ENCODE peak calls at places on chromosome 5, in seven cellular contexts. A is breast epithelium, R is tibial nerve, H is IMR-90, V is sigmoid colon, E is stomach, M is transverse colon. Q is an unnamed sample.

GRCh38 chr5:135578685-135579341 is at the start of gene CXCL14:
- DNase-seq in A (no peak), R (no peak), H (peak), V (no peak), E (no peak), M (peak), Q (no peak)

GRCh38 chr5:33549982-33550567 is 109.3 kb downstream of the TARS1 start:
- DNase-seq in A (no peak), R (no peak), H (no peak), V (no peak), E (no peak), M (no peak), Q (no peak)

GRCh38 chr5:34587355-34588241 is 68.5 kb upstream of the RAI14 start:
- DNase-seq in A (no peak), R (no peak), H (peak), V (no peak), E (no peak), M (no peak), Q (no peak)

GRCh38 chr5:108061941-108062340 is 320.0 kb downstream of the FBXL17 start:
- DNase-seq in A (no peak), R (no peak), H (peak), V (no peak), E (no peak), M (no peak), Q (no peak)

GRCh38 chr5:27328480-27328879 is 290.1 kb upstream of the CDH9 start:
- DNase-seq in A (no peak), R (no peak), H (peak), V (no peak), E (no peak), M (no peak), Q (peak)

GRCh38 chr5:123545506-123545905 is 33.5 kb downstream of the CSNK1G3 start:
- DNase-seq in A (no peak), R (no peak), H (no peak), V (no peak), E (no peak), M (peak), Q (no peak)

GRCh38 chr5:56128166-56128565 is 105.0 kb downstream of the ANKRD55 start:
- DNase-seq in A (no peak), R (no peak), H (no peak), V (no peak), E (peak), M (no peak), Q (no peak)

GRCh38 chr5:85614482-85614881 is 1003.3 kb upstream of the COX7C start:
- DNase-seq in A (no peak), R (no peak), H (no peak), V (no peak), E (no peak), M (no peak), Q (no peak)

GRCh38 chr5:173742432-173742816 is 126.0 kb upstream of the BOD1 start:
- DNase-seq in A (no peak), R (no peak), H (no peak), V (no peak), E (no peak), M (no peak), Q (no peak)

GRCh38 chr5:133048993-133049725 is 2.7 kb upstream of the HSPA4 start:
- DNase-seq in A (no peak), R (no peak), H (peak), V (no peak), E (no peak), M (no peak), Q (no peak)

GRCh38 chr5:144309265-144309664 is 138.6 kb downstream of the KCTD16 start:
- DNase-seq in A (no peak), R (no peak), H (no peak), V (no peak), E (no peak), M (no peak), Q (no peak)

GRCh38 chr5:1882337-1883119 is at the start of gene IRX4:
- DNase-seq in A (no peak), R (no peak), H (peak), V (no peak), E (no peak), M (no peak), Q (no peak)

GRCh38 chr5:33556330-33557328 is 115.9 kb downstream of the TARS1 start:
- DNase-seq in A (no peak), R (no peak), H (no peak), V (no peak), E (no peak), M (no peak), Q (no peak)

GRCh38 chr5:82719368-82719767 is 357.8 kb downstream of the TMEM167A start:
- DNase-seq in A (no peak), R (no peak), H (peak), V (no peak), E (no peak), M (no peak), Q (no peak)

GRCh38 chr5:107668933-107669542 is 1.7 kb downstream of the EFNA5 start:
- DNase-seq in A (no peak), R (no peak), H (no peak), V (no peak), E (peak), M (peak), Q (no peak)

GRCh38 chr5:54894957-54895815 is 90.2 kb downstream of the ESM1 start:
- DNase-seq in A (no peak), R (no peak), H (peak), V (no peak), E (no peak), M (no peak), Q (no peak)

GRCh38 chr5:73606206-73606753 is 19.7 kb upstream of the ARHGEF28 start:
- DNase-seq in A (no peak), R (no peak), H (no peak), V (no peak), E (no peak), M (no peak), Q (no peak)

GRCh38 chr5:147223951-147224791 is 10.7 kb upstream of the STK32A start:
- DNase-seq in A (no peak), R (no peak), H (peak), V (peak), E (peak), M (peak), Q (peak)

GRCh38 chr5:16726538-16726946 is 109.7 kb upstream of the RETREG1 start:
- DNase-seq in A (no peak), R (no peak), H (peak), V (no peak), E (no peak), M (no peak), Q (no peak)

GRCh38 chr5:56515011-56515410 is 281.9 kb upstream of the ANKRD55 start:
- DNase-seq in A (no peak), R (no peak), H (no peak), V (no peak), E (no peak), M (no peak), Q (no peak)

GRCh38 chr5:159773062-159773924 is 143.0 kb upstream of the ADRA1B start:
- DNase-seq in A (peak), R (peak), H (peak), V (peak), E (peak), M (peak), Q (peak)

GRCh38 chr5:28165116-28165515 is 1126.7 kb upstream of the CDH9 start:
- DNase-seq in A (no peak), R (no peak), H (no peak), V (no peak), E (no peak), M (no peak), Q (peak)

GRCh38 chr5:134072471-134073220 is 41.8 kb upstream of the TCF7 start:
- DNase-seq in A (no peak), R (no peak), H (no peak), V (no peak), E (no peak), M (no peak), Q (no peak)

GRCh38 chr5:10018670-10019069 is 231.0 kb downstream of the ATPSCKMT start:
- DNase-seq in A (no peak), R (no peak), H (peak), V (no peak), E (no peak), M (no peak), Q (peak)

GRCh38 chr5:127697894-127698600 is 5.1 kb upstream of the CCDC192 start:
- DNase-seq in A (no peak), R (no peak), H (peak), V (no peak), E (peak), M (no peak), Q (no peak)

GRCh38 chr5:91521313-91521712 is 138.2 kb upstream of the ARRDC3 start:
- DNase-seq in A (no peak), R (no peak), H (no peak), V (no peak), E (no peak), M (no peak), Q (no peak)

GRCh38 chr5:96609369-96609768 is 52.8 kb upstream of the CAST start:
- DNase-seq in A (no peak), R (no peak), H (no peak), V (no peak), E (no peak), M (no peak), Q (no peak)

GRCh38 chr5:97888439-97888838 is 705.4 kb upstream of the RIOK2 start:
- DNase-seq in A (no peak), R (no peak), H (no peak), V (no peak), E (no peak), M (no peak), Q (no peak)

GRCh38 chr5:139638090-139638735 is 9.9 kb upstream of the CXXC5 start:
- DNase-seq in A (no peak), R (no peak), H (peak), V (peak), E (peak), M (peak), Q (peak)

GRCh38 chr5:146667633-146668032 is 151.6 kb upstream of the GPR151 start:
- DNase-seq in A (no peak), R (no peak), H (peak), V (no peak), E (no peak), M (no peak), Q (peak)

GRCh38 chr5:104363567-104363966 is 801.0 kb upstream of the NUDT12 start:
- DNase-seq in A (no peak), R (no peak), H (no peak), V (no peak), E (no peak), M (no peak), Q (no peak)

GRCh38 chr5:142680605-142681259 is 5.2 kb downstream of the FGF1 start:
- DNase-seq in A (no peak), R (no peak), H (peak), V (no peak), E (peak), M (peak), Q (peak)

GRCh38 chr5:154899107-154899816 is 38.7 kb downstream of the GEMIN5 start:
- DNase-seq in A (no peak), R (no peak), H (no peak), V (no peak), E (no peak), M (no peak), Q (no peak)

GRCh38 chr5:149217802-149218153 is 53.9 kb upstream of the AFAP1L1 start:
- DNase-seq in A (no peak), R (no peak), H (no peak), V (no peak), E (no peak), M (no peak), Q (no peak)

GRCh38 chr5:7868773-7869473 is at the start of the genes FASTKD3 and MTRR:
- DNase-seq in A (peak), R (peak), H (peak), V (peak), E (peak), M (peak), Q (peak)
- TF ChIP-seq POLR2A in A (peak), R (peak), H (peak), V (peak), E (no peak), M (peak), Q (peak)

GRCh38 chr5:78984611-78985406 is at the start of gene ARSB:
- DNase-seq in A (peak), R (peak), H (peak), V (peak), E (peak), M (peak), Q (peak)
- TF ChIP-seq POLR2A in A (no peak), R (peak), H (peak), V (no peak), E (no peak), M (peak), Q (peak)

DNA sequence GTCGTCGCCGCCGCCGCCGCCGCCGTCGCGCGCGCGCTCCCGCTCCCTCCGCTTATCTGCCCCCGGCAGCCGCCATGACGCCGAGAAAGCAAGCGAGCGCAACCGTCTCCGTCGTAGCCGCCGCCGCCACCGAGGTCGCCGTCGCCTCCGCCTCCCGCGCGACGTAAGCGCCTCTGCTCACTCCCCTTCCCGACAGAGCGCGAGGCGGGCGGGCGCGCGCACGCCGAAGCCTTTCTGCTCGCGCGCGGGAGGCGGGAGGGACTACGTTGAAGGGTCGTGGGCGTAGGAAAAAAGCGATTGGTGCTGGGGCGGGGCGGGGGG is at the start of gene CHD1:
- DNase-seq in A (peak), R (peak), H (peak), V (peak), E (peak), M (peak), Q (peak)
- TF ChIP-seq POLR2A in A (no peak), R (no peak), H (peak), V (no peak), E (no peak), M (peak), Q (peak)

DNA sequence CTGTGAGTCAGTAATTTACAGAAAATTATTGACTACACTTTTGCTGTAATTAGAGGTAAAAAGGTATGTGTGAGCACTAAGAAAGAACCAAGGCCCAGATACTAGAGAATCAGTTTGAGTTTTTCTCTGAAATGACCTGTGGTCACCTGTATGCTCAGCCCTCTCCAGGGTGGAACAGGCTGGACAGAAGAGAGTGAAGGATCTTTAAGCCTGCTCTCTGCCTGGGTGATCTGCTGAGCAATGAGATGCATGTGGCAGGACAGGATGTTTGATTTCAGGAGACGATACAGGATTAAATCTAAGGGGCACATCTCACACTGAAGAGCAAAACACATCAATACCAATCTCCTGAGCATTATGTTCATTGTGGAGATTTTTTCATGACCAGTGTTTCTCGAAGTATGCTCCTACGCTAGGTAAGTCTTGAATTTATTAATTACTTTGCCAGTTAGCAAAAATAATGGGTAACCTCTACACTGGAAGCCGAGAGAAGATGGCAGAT is 25.5 kb downstream of the HMGCR start:
- DNase-seq in A (no peak), R (no peak), H (no peak), V (no peak), E (no peak), M (no peak), Q (no peak)
- TF ChIP-seq POLR2A in A (no peak), R (no peak), H (no peak), V (no peak), E (no peak), M (no peak), Q (no peak)

DNA sequence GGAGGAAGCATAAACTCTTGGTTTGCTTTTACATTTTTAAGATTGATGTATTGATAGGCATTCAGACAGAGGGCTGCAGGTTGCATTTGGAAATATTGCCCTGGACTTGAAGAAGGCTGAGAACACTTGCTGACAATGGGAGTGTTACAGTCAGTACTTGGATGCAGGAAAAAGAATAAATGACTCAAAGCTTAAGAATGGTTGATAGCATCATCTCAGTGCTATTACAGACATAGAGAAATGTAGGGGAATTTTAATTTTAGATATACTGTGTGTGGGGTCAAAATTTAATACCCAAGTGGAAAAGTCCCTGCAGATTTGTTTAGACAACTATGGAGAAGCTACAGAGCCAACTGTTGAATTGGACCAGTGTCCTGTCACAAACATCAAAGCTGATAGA is 101.1 kb downstream of the ISL1 start:
- DNase-seq in A (no peak), R (no peak), H (no peak), V (no peak), E (no peak), M (no peak), Q (no peak)
- TF ChIP-seq POLR2A in A (no peak), R (no peak), H (no peak), V (no peak), E (no peak), M (no peak), Q (no peak)

GRCh38 chr5:140700177-140701144 is at the start of gene ZMAT2:
- DNase-seq in A (peak), R (peak), H (peak), V (peak), E (peak), M (peak), Q (peak)
- TF ChIP-seq POLR2A in A (peak), R (peak), H (peak), V (peak), E (no peak), M (peak), Q (peak)

GRCh38 chr5:151772868-151773561 is 1.3 kb downstream of the G3BP1 start:
- DNase-seq in A (no peak), R (no peak), H (peak), V (no peak), E (no peak), M (no peak), Q (no peak)

GRCh38 chr5:151771259-151772028 is at the start of gene G3BP1:
- DNase-seq in A (peak), R (peak), H (peak), V (peak), E (peak), M (peak), Q (peak)

GRCh38 chr5:151772029-151772867 is 494 bp downstream of the G3BP1 start:
- DNase-seq in A (no peak), R (no peak), H (no peak), V (peak), E (peak), M (peak), Q (no peak)

GRCh38 chr5:151773979-151774378 is 2.2 kb downstream of the G3BP1 start:
- DNase-seq in A (no peak), R (no peak), H (no peak), V (no peak), E (no peak), M (no peak), Q (no peak)

DNA sequence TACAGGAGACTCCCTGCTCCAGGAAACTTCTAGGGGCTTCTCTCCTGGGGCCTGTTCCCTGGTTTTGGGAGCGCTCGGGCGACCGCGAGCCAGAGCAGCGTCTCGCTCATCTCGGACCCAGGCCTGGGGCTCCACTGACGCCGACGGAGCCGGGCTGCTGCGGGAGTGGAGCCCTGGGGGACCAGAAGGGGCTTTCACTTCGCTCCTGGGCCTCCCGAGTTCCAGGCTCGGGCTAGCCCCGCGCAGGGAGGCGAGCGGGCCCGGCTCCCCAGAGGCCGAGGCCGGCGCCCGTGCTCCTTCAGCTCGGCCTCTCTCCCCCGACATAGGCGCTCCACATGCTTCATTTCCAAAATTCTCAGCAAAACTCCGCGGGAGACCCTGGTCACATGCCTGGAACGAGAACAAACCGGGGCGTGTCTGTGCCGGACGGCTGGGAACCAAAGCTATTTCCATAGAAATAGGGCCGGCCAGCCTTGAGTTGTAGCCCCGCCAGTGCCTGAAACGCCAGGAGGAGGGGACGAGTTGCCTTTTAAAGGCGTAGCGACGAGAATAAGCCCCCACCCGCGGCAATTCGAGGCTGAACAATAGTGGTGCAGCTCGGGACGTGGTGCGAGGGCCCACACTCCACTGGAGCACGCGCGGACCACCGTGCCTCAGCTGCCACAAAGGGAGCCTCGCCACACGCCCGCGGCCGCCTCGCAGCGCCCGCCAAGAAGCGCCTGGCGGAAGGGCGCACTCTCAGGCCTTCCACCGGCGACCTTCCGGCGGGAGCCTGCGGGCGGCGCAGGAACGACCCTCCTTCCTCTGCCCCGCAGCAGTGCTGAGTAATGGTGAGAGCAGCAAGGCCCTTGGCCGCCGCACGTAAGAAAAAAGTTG is 1.1 kb upstream of the G3BP1 start:
- DNase-seq in A (peak), R (peak), H (peak), V (peak), E (peak), M (peak), Q (no peak)
- TF ChIP-seq POLR2A in A (no peak), R (no peak), H (peak), V (no peak), E (no peak), M (no peak), Q (peak)

Q was measured in H54.